ENCODE peak calls at places on chromosome 22, in eight cellular contexts. G is osteoblast, U is cardiac fibroblast, C is fibroblast of villous mesenchyme, Y is PC-3, P is AG09309, R is astrocyte of the spinal cord, N is testis. A is an unnamed sample.

GRCh38 chr22:25353516-25354445 is 134.3 kb downstream of the CRYBB2 start:
- DNase-seq in G (peak), U (no peak), C (no peak), Y (no peak), P (no peak), R (no peak), N (no peak), A (no peak)

GRCh38 chr22:23714596-23715588 is 24.1 kb downstream of the RGL4 start:
- DNase-seq in G (no peak), U (no peak), C (no peak), Y (no peak), P (no peak), R (no peak), N (no peak), A (no peak)

GRCh38 chr22:46007003-46007847 is 30.3 kb upstream of the WNT7B start:
- DNase-seq in G (peak), U (peak), C (peak), Y (peak), P (no peak), R (peak), N (peak), A (peak)

GRCh38 chr22:47452184-47452583 is 689.7 kb downstream of the TBC1D22A start:
- DNase-seq in G (no peak), U (no peak), C (no peak), Y (peak), P (no peak), R (no peak), N (no peak), A (no peak)

GRCh38 chr22:39087881-39088687 is 9.0 kb upstream of the APOBEC3H start:
- DNase-seq in G (peak), U (no peak), C (no peak), Y (no peak), P (no peak), R (no peak), N (peak), A (no peak)

GRCh38 chr22:30763815-30764686 is 69.4 kb downstream of the OSBP2 start:
- DNase-seq in G (peak), U (peak), C (peak), Y (peak), P (peak), R (peak), N (peak), A (peak)

GRCh38 chr22:19504900-19505734 is 19.1 kb downstream of the CLDN5 start:
- DNase-seq in G (peak), U (no peak), C (no peak), Y (no peak), P (no peak), R (no peak), N (no peak), A (no peak)

GRCh38 chr22:33914131-33914530 is 6.1 kb downstream of the LARGE1 start:
- DNase-seq in G (no peak), U (no peak), C (no peak), Y (no peak), P (no peak), R (no peak), N (no peak), A (no peak)

GRCh38 chr22:45598596-45599217 is 72.9 kb upstream of the ATXN10 start:
- DNase-seq in G (peak), U (no peak), C (no peak), Y (no peak), P (no peak), R (no peak), N (no peak), A (no peak)

GRCh38 chr22:42743501-42743991 is 22.9 kb upstream of the A4GALT start:
- DNase-seq in G (peak), U (peak), C (peak), Y (no peak), P (peak), R (peak), N (peak), A (peak)

GRCh38 chr22:50717709-50718351 is 20.2 kb upstream of the ACR start:
- DNase-seq in G (no peak), U (no peak), C (no peak), Y (no peak), P (no peak), R (no peak), N (no peak), A (no peak)

GRCh38 chr22:19082101-19082500 is 40.1 kb downstream of the DGCR2 start:
- DNase-seq in G (no peak), U (no peak), C (no peak), Y (no peak), P (no peak), R (no peak), N (no peak), A (no peak)

GRCh38 chr22:33699176-33699575 is 221.1 kb downstream of the LARGE1 start:
- DNase-seq in G (no peak), U (no peak), C (peak), Y (no peak), P (no peak), R (no peak), N (no peak), A (peak)

GRCh38 chr22:25060522-25061071 is 108.1 kb downstream of the KIAA1671 start:
- DNase-seq in G (peak), U (no peak), C (no peak), Y (no peak), P (no peak), R (no peak), N (no peak), A (no peak)

GRCh38 chr22:33865996-33866395 is 54.3 kb downstream of the LARGE1 start:
- DNase-seq in G (no peak), U (no peak), C (no peak), Y (no peak), P (no peak), R (no peak), N (no peak), A (no peak)

GRCh38 chr22:50225200-50225969 is 19.4 kb downstream of the TUBGCP6 start:
- DNase-seq in G (no peak), U (no peak), C (no peak), Y (no peak), P (no peak), R (no peak), N (no peak), A (no peak)

GRCh38 chr22:46770151-46770641 is 7.7 kb downstream of the TBC1D22A start:
- DNase-seq in G (no peak), U (no peak), C (no peak), Y (no peak), P (no peak), R (no peak), N (no peak), A (no peak)

GRCh38 chr22:43509337-43509736 is 97.5 kb downstream of the MPPED1 start:
- DNase-seq in G (peak), U (no peak), C (no peak), Y (no peak), P (no peak), R (no peak), N (no peak), A (no peak)

GRCh38 chr22:39469681-39470461 is 13.1 kb downstream of the MGAT3 start:
- DNase-seq in G (peak), U (no peak), C (no peak), Y (no peak), P (no peak), R (no peak), N (no peak), A (no peak)

GRCh38 chr22:49638788-49639187 is 188.9 kb downstream of the BRD1 start:
- DNase-seq in G (no peak), U (no peak), C (no peak), Y (peak), P (no peak), R (peak), N (peak), A (peak)

GRCh38 chr22:25496396-25497064 is 67.9 kb upstream of the GRK3 start:
- DNase-seq in G (no peak), U (peak), C (peak), Y (no peak), P (no peak), R (no peak), N (no peak), A (no peak)

GRCh38 chr22:49169074-49169744 is 658.5 kb downstream of the BRD1 start:
- DNase-seq in G (no peak), U (no peak), C (no peak), Y (no peak), P (no peak), R (no peak), N (no peak), A (no peak)

GRCh38 chr22:50595189-50595588 is 5.4 kb upstream of the MAPK8IP2 start:
- DNase-seq in G (peak), U (no peak), C (no peak), Y (no peak), P (no peak), R (no peak), N (no peak), A (no peak)

GRCh38 chr22:21699643-21700042 is 33.8 kb downstream of the PPIL2 start:
- DNase-seq in G (peak), U (no peak), C (no peak), Y (no peak), P (no peak), R (no peak), N (no peak), A (no peak)

GRCh38 chr22:41951898-41952474 is at the start of gene SMIM45:
- DNase-seq in G (no peak), U (peak), C (no peak), Y (no peak), P (no peak), R (no peak), N (peak), A (no peak)

GRCh38 chr22:42565956-42566355 is 12.2 kb downstream of the SERHL2 start:
- DNase-seq in G (peak), U (no peak), C (no peak), Y (no peak), P (no peak), R (no peak), N (no peak), A (no peak)

GRCh38 chr22:22105364-22105763 is 122.8 kb upstream of the TOP3B start:
- DNase-seq in G (no peak), U (no peak), C (no peak), Y (no peak), P (no peak), R (no peak), N (no peak), A (no peak)

GRCh38 chr22:44133901-44134511 is 46.7 kb upstream of the PARVG start:
- DNase-seq in G (peak), U (no peak), C (peak), Y (no peak), P (peak), R (peak), N (peak), A (no peak)

GRCh38 chr22:41106122-41106968 is 14.0 kb downstream of the EP300 start:
- DNase-seq in G (no peak), U (peak), C (peak), Y (no peak), P (no peak), R (peak), N (no peak), A (peak)

GRCh38 chr22:40323681-40324083 is 22.6 kb upstream of the ADSL start:
- DNase-seq in G (peak), U (no peak), C (no peak), Y (no peak), P (no peak), R (no peak), N (peak), A (peak)

GRCh38 chr22:35345808-35346505 is 34.9 kb upstream of the HMOX1 start:
- DNase-seq in G (peak), U (no peak), C (no peak), Y (no peak), P (no peak), R (no peak), N (no peak), A (no peak)
- TF ChIP-seq CTCF in G (no peak), U (no peak), C (no peak), Y (no peak), P (no peak), R (no peak), N (no peak), A (no peak)

GRCh38 chr22:20632082-20632481 is 124.7 kb downstream of the MED15 start:
- DNase-seq in G (peak), U (no peak), C (no peak), Y (no peak), P (no peak), R (no peak), N (no peak), A (no peak)
- H3K4me3 ChIP-seq in G (no peak), U (no peak), C (no peak), Y (no peak), P (no peak), R (no peak), N (no peak), A (no peak)

GRCh38 chr22:29152045-29152380 is 53.7 kb upstream of the EMID1 start:
- DNase-seq in G (peak), U (no peak), C (no peak), Y (no peak), P (no peak), R (no peak), N (no peak), A (no peak)

GRCh38 chr22:29149841-29150555 is 55.7 kb upstream of the EMID1 start:
- DNase-seq in G (peak), U (no peak), C (no peak), Y (no peak), P (no peak), R (no peak), N (peak), A (no peak)

GRCh38 chr22:29150701-29151100 is 55.0 kb upstream of the EMID1 start:
- DNase-seq in G (no peak), U (no peak), C (no peak), Y (no peak), P (no peak), R (no peak), N (no peak), A (no peak)

GRCh38 chr22:29152381-29153138 is 53.1 kb upstream of the EMID1 start:
- DNase-seq in G (no peak), U (peak), C (no peak), Y (no peak), P (no peak), R (peak), N (peak), A (no peak)

DNA sequence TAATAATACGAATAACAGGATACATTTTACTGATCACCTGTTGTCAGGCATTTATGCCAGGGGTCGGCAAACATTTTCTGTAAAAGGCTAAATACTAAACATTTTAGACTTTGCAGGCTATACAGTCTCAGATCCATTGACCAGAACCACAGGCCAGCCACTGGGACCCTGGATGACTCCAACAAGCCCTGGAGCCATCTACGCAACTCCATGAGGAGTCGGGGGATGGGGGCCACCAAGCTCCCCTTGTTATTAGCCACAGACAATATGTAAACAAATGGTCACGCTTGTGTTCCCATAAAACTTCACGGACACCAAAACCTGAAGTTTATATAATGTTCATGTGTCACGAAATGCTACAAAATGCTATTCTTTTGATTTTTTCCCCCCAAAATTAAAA is 54.4 kb upstream of the EMID1 start:
- DNase-seq in G (no peak), U (no peak), C (no peak), Y (no peak), P (no peak), R (no peak), N (peak), A (no peak)
- TF ChIP-seq CTCF in G (no peak), U (no peak), C (no peak), Y (no peak), P (no peak), R (no peak), N (no peak), A (no peak)

DNA sequence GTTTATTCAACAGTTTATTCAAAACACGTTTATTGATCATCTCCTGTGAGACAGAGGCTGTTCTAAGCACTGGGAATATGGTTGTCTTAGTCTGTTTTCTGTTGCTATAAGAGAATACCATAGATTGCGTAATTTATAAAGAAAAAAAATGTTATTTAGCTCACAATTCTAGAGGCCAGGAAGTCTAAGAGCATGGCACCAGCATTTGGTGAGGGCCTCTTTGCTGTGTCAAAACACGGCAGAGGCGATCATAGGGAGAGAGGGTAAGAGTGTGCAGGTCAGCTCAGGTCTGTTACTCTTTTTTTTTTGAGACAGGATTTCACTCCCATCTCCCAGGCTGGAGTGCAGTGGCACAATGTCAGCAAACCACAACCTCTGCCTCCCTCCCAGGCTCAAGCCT is 5.2 kb upstream of the IL17RA start:
- DNase-seq in G (no peak), U (peak), C (no peak), Y (no peak), P (no peak), R (no peak), N (no peak), A (no peak)
- H3K4me3 ChIP-seq in G (no peak), U (no peak), C (no peak), Y (no peak), P (no peak), R (no peak), N (no peak), A (no peak)

GRCh38 chr22:36404436-36404835 is 16.7 kb upstream of the MYH9 start:
- DNase-seq in G (peak), U (no peak), C (no peak), Y (no peak), P (no peak), R (no peak), N (no peak), A (no peak)

GRCh38 chr22:36406721-36407120 is 19.0 kb upstream of the MYH9 start:
- DNase-seq in G (no peak), U (no peak), C (no peak), Y (no peak), P (no peak), R (no peak), N (no peak), A (no peak)

GRCh38 chr22:36406139-36406538 is 18.4 kb upstream of the MYH9 start:
- DNase-seq in G (no peak), U (no peak), C (no peak), Y (no peak), P (no peak), R (no peak), N (no peak), A (no peak)

GRCh38 chr22:36405221-36405631 is 17.5 kb upstream of the MYH9 start:
- DNase-seq in G (no peak), U (no peak), C (no peak), Y (no peak), P (no peak), R (no peak), N (no peak), A (no peak)

GRCh38 chr22:36405671-36406070 is 17.9 kb upstream of the MYH9 start:
- DNase-seq in G (no peak), U (peak), C (peak), Y (peak), P (no peak), R (no peak), N (no peak), A (no peak)
- TF ChIP-seq CTCF in G (no peak), U (no peak), C (peak), Y (no peak), P (peak), R (no peak), N (no peak), A (no peak)

GRCh38 chr22:36367066-36367465 is 20.7 kb downstream of the MYH9 start:
- DNase-seq in G (no peak), U (no peak), C (no peak), Y (no peak), P (no peak), R (no peak), N (no peak), A (no peak)
- H3K4me3 ChIP-seq in G (no peak), U (no peak), C (no peak), Y (no peak), P (no peak), R (no peak), N (no peak), A (no peak)

GRCh38 chr22:32018056-32018455 is 25.0 kb upstream of the SLC5A1 start:
- DNase-seq in G (no peak), U (peak), C (peak), Y (no peak), P (no peak), R (peak), N (no peak), A (no peak)
- TF ChIP-seq CTCF in G (no peak), U (no peak), C (no peak), Y (no peak), P (no peak), R (no peak), N (no peak), A (no peak)

GRCh38 chr22:26672060-26672471 is 14.7 kb downstream of the MIAT start:
- DNase-seq in G (no peak), U (no peak), C (no peak), Y (no peak), P (no peak), R (no peak), N (no peak), A (no peak)
- H3K4me3 ChIP-seq in G (peak), U (no peak), C (peak), Y (peak), P (peak), R (peak), N (peak), A (peak)

DNA sequence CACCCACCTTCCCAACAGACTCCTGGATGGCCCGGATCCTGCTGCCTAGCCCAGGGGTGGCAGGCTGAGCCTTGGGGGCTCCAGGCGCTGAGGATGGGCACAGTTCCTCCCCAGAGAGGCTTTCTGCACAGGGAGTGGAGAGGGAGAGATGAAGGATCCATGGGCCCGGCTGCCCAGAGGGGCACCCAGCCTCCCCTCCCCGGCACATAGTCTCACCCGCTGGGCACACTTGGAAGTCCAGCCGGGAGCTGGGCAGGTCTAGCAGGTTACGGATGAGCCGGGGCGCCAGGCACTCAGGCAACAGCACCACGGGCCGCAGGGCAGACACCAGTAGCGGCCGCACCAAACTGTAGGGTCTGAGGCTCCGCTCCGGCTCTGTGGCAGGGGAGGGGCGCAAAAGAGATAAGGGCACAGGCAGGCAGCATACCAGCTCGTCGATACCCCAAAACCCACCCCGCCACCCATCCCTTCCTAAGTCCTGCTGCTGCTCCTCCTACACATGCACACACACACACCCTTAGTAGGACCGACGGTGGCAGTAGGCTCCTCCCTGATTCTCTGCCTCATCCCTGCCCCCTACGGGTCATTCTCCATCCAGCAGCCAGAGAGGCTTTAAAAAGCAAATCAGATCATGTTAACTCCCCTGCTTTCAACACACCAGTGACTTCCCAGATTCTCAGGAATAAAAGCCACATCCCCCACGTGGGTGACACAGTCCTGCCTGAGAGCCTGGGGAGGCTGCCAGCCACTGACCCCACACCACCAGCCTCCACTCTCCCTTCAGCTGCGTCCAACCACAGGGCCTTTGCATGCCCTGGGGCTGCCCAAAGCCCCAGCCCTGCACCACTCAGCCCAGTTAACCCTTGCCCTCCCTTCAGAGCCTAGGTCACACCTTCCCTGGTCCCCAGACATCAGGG is 6.5 kb upstream of the MFNG start:
- DNase-seq in G (peak), U (peak), C (peak), Y (peak), P (peak), R (peak), N (peak), A (peak)
- TF ChIP-seq CTCF in G (peak), U (peak), C (peak), Y (peak), P (peak), R (peak), N (peak), A (peak)